ENCODE peak calls at places on chromosomes 11 and 22, in four cellular contexts. One of them, this sample, is unnamed.

GRCh38 chr11:87871071-87871470 is 304.2 kb downstream of the RAB38 start:
- DNase-seq in NB4: no peak
- DNase-seq in uterus: no peak
- DNase-seq in kidney epithelial cell: no peak
- DNase-seq in this sample: no peak

GRCh38 chr22:31210830-31211503 is 1.1 kb upstream of the LIMK2 start:
- DNase-seq in NB4: no peak
- DNase-seq in uterus: no peak
- DNase-seq in kidney epithelial cell: no peak
- DNase-seq in this sample: peak; percentile 23

GRCh38 chr11:35079581-35079980 is 59.4 kb upstream of the CD44 start:
- DNase-seq in NB4: no peak
- DNase-seq in uterus: no peak
- DNase-seq in kidney epithelial cell: no peak
- DNase-seq in this sample: no peak

GRCh38 chr11:44777537-44778199 is 50.9 kb downstream of the TSPAN18 start:
- DNase-seq in NB4: no peak
- DNase-seq in uterus: no peak
- DNase-seq in kidney epithelial cell: no peak
- DNase-seq in this sample: no peak

GRCh38 chr11:126337121-126337471 is 18.4 kb upstream of the ST3GAL4 start:
- DNase-seq in NB4: peak; percentile 64
- DNase-seq in uterus: no peak
- DNase-seq in kidney epithelial cell: no peak
- DNase-seq in this sample: no peak

GRCh38 chr11:34891611-34892010 is 24.6 kb downstream of the APIP start:
- DNase-seq in NB4: no peak
- DNase-seq in uterus: no peak
- DNase-seq in kidney epithelial cell: no peak
- DNase-seq in this sample: no peak

GRCh38 chr11:3134218-3134621 is 30.9 kb downstream of the OSBPL5 start:
- DNase-seq in NB4: no peak
- DNase-seq in uterus: peak; percentile 15
- DNase-seq in kidney epithelial cell: no peak
- DNase-seq in this sample: no peak

GRCh38 chr11:115764172-115764571 is 260.0 kb upstream of the CADM1 start:
- DNase-seq in NB4: no peak
- DNase-seq in uterus: no peak
- DNase-seq in kidney epithelial cell: no peak
- DNase-seq in this sample: no peak

GRCh38 chr11:79708319-79708928 is 267.6 kb upstream of the TENM4 start:
- DNase-seq in NB4: peak; percentile 62
- DNase-seq in uterus: no peak
- DNase-seq in kidney epithelial cell: no peak
- DNase-seq in this sample: peak; percentile 43

GRCh38 chr11:20156280-20156875 is 3.9 kb downstream of the DBX1 start:
- DNase-seq in NB4: no peak
- DNase-seq in uterus: no peak
- DNase-seq in kidney epithelial cell: no peak
- DNase-seq in this sample: no peak

GRCh38 chr11:19615503-19615902 is 97.1 kb upstream of the NAV2 start:
- DNase-seq in NB4: no peak
- DNase-seq in uterus: no peak
- DNase-seq in kidney epithelial cell: no peak
- DNase-seq in this sample: no peak

GRCh38 chr11:61482513-61482912 is 26.0 kb upstream of the LRRC10B start:
- DNase-seq in NB4: peak; percentile 52
- DNase-seq in uterus: no peak
- DNase-seq in kidney epithelial cell: no peak
- DNase-seq in this sample: peak; percentile 29

GRCh38 chr22:46911341-46911740 is 148.9 kb downstream of the TBC1D22A start:
- DNase-seq in NB4: no peak
- DNase-seq in uterus: no peak
- DNase-seq in kidney epithelial cell: no peak
- DNase-seq in this sample: no peak

GRCh38 chr11:4065086-4065485 is 29.5 kb upstream of the RRM1 start:
- DNase-seq in NB4: no peak
- DNase-seq in uterus: no peak
- DNase-seq in kidney epithelial cell: no peak
- DNase-seq in this sample: no peak

GRCh38 chr11:73233704-73234402 is 15.8 kb downstream of the P2RY2 start:
- DNase-seq in NB4: no peak
- DNase-seq in uterus: peak; percentile 1
- DNase-seq in kidney epithelial cell: no peak
- DNase-seq in this sample: no peak

GRCh38 chr11:120929664-120930154 is 94.2 kb upstream of the TBCEL start:
- DNase-seq in NB4: peak; percentile 76
- DNase-seq in uterus: no peak
- DNase-seq in kidney epithelial cell: no peak
- DNase-seq in this sample: peak; percentile 85

GRCh38 chr22:35400335-35400680 is 368 bp downstream of the MCM5 start:
- DNase-seq in NB4: no peak
- DNase-seq in uterus: no peak
- DNase-seq in kidney epithelial cell: no peak
- DNase-seq in this sample: peak; percentile 33

GRCh38 chr11:94768602-94769511 is 701 bp downstream of the AMOTL1 start:
- DNase-seq in NB4: peak; percentile 38
- DNase-seq in uterus: peak; percentile 53
- DNase-seq in kidney epithelial cell: no peak
- DNase-seq in this sample: no peak

GRCh38 chr11:1435820-1436467 is 46.2 kb downstream of the BRSK2 start:
- DNase-seq in NB4: no peak
- DNase-seq in uterus: no peak
- DNase-seq in kidney epithelial cell: no peak
- DNase-seq in this sample: peak; percentile 33

GRCh38 chr11:9568854-9569587 is 4.4 kb upstream of the WEE1 start:
- DNase-seq in NB4: peak; percentile 24
- DNase-seq in uterus: peak; percentile 59
- DNase-seq in kidney epithelial cell: peak; percentile 92
- DNase-seq in this sample: peak; percentile 55

GRCh38 chr11:44955019-44955738 is 4.5 kb upstream of the TP53I11 start:
- DNase-seq in NB4: peak; percentile 97
- DNase-seq in uterus: peak; percentile 60
- DNase-seq in kidney epithelial cell: peak; percentile 67
- DNase-seq in this sample: no peak

GRCh38 chr11:72534859-72535547 is 100.7 kb upstream of the CLPB start:
- DNase-seq in NB4: no peak
- DNase-seq in uterus: no peak
- DNase-seq in kidney epithelial cell: no peak
- DNase-seq in this sample: no peak

GRCh38 chr22:23180301-23180892 is at the start of gene BCR:
- DNase-seq in NB4: peak; percentile 79
- DNase-seq in uterus: peak; percentile 63
- DNase-seq in kidney epithelial cell: no peak
- DNase-seq in this sample: peak; percentile 77

GRCh38 chr11:119671561-119672015 is 57.4 kb downstream of the NECTIN1 start:
- DNase-seq in NB4: no peak
- DNase-seq in uterus: peak; percentile 39
- DNase-seq in kidney epithelial cell: no peak
- DNase-seq in this sample: no peak

GRCh38 chr11:45794169-45794568 is 10.8 kb upstream of the SLC35C1 start:
- DNase-seq in NB4: no peak
- DNase-seq in uterus: no peak
- DNase-seq in kidney epithelial cell: no peak
- DNase-seq in this sample: no peak

GRCh38 chr11:121035823-121036222 is 11.9 kb downstream of the TBCEL start:
- DNase-seq in NB4: no peak
- DNase-seq in uterus: no peak
- DNase-seq in kidney epithelial cell: no peak
- DNase-seq in this sample: peak; percentile 56

GRCh38 chr11:44007746-44008501 is 39.9 kb upstream of the ACCSL start:
- DNase-seq in NB4: no peak
- DNase-seq in uterus: no peak
- DNase-seq in kidney epithelial cell: no peak
- DNase-seq in this sample: no peak

GRCh38 chr11:113193894-113194293 is 120.5 kb upstream of the TTC12 start:
- DNase-seq in NB4: no peak
- DNase-seq in uterus: peak; percentile 91
- DNase-seq in kidney epithelial cell: no peak
- DNase-seq in this sample: peak; percentile 3

GRCh38 chr22:43014062-43014875 is 680 bp downstream of the PACSIN2 start:
- DNase-seq in NB4: peak; percentile 67
- DNase-seq in uterus: peak; percentile 44
- DNase-seq in kidney epithelial cell: no peak
- DNase-seq in this sample: peak; percentile 58

GRCh38 chr11:120645639-120646038 is 134.1 kb downstream of the GRIK4 start:
- DNase-seq in NB4: no peak
- DNase-seq in uterus: no peak
- DNase-seq in kidney epithelial cell: peak; percentile 28
- DNase-seq in this sample: no peak

GRCh38 chr11:108170191-108170590 is 48.8 kb downstream of the ACAT1 start:
- DNase-seq in NB4: no peak
- DNase-seq in uterus: no peak
- DNase-seq in kidney epithelial cell: no peak
- DNase-seq in this sample: peak; percentile 9
- H3K4me3 ChIP-seq in NB4: no peak overlapping the region
- H3K4me3 ChIP-seq in uterus: no peak overlapping the region
- H3K4me3 ChIP-seq in kidney epithelial cell: no peak overlapping the region
- H3K4me3 ChIP-seq in this sample: no peak overlapping the region

GRCh38 chr11:57638811-57639320 is 10.8 kb downstream of the YPEL4 start:
- DNase-seq in NB4: no peak
- DNase-seq in uterus: no peak
- DNase-seq in kidney epithelial cell: no peak
- DNase-seq in this sample: no peak

GRCh38 chr11:57641426-57641825 is 8.3 kb downstream of the YPEL4 start:
- DNase-seq in NB4: peak; percentile 82
- DNase-seq in uterus: no peak
- DNase-seq in kidney epithelial cell: no peak
- DNase-seq in this sample: peak; percentile 67

GRCh38 chr11:57640068-57640800 is 9.5 kb downstream of the YPEL4 start:
- DNase-seq in NB4: no peak
- DNase-seq in uterus: no peak
- DNase-seq in kidney epithelial cell: no peak
- DNase-seq in this sample: no peak

GRCh38 chr11:57639321-57640067 is 10.2 kb downstream of the YPEL4 start:
- DNase-seq in NB4: peak; percentile 91
- DNase-seq in uterus: peak; percentile 29
- DNase-seq in kidney epithelial cell: no peak
- DNase-seq in this sample: no peak

GRCh38 chr11:57641011-57641410 is 8.7 kb downstream of the YPEL4 start:
- DNase-seq in NB4: peak; percentile 31
- DNase-seq in uterus: no peak
- DNase-seq in kidney epithelial cell: no peak
- DNase-seq in this sample: no peak
- TF ChIP-seq CTCF in NB4: peak; percentile 2
- TF ChIP-seq CTCF in uterus: no peak
- TF ChIP-seq CTCF in kidney epithelial cell: peak; percentile 45
- TF ChIP-seq CTCF in this sample: peak; percentile 19

GRCh38 chr11:111513240-111513605 is 1.0 kb upstream of the BTG4 start:
- DNase-seq in NB4: no peak
- DNase-seq in uterus: no peak
- DNase-seq in kidney epithelial cell: no peak
- DNase-seq in this sample: no peak
- H3K4me3 ChIP-seq in NB4: no peak overlapping the region
- H3K4me3 ChIP-seq in uterus: no peak overlapping the region
- H3K4me3 ChIP-seq in kidney epithelial cell: peak overlapping the region; percentile 59
- H3K4me3 ChIP-seq in this sample: no peak overlapping the region

DNA sequence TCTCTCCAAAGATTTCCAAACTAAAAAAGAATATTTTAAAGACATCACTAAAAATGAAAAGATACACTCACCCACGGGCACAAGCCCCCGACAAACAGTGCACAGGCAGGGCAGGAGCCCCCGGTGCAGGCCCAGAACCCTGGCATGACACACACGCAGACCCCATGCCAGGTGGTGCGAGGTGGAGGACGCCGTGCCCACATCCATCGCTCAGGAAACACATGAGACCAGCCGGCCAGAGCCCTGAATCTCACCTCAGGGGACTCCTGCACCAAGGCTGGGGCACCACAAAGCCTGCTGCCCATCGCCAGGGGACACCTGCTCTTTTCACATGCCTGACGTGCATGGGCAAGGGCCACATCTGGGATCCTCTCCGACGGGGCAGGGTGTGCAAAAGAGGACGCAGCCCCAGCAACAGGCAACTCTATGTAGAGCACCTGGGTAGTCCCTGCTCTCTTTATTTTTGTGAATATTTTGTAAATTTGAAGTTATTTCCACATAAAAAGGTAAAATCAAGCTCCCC is 13.4 kb downstream of the BRD1 start:
- DNase-seq in NB4: no peak
- DNase-seq in uterus: no peak
- DNase-seq in kidney epithelial cell: no peak
- DNase-seq in this sample: no peak
- TF ChIP-seq CTCF in NB4: no peak
- TF ChIP-seq CTCF in uterus: no peak
- TF ChIP-seq CTCF in kidney epithelial cell: no peak
- TF ChIP-seq CTCF in this sample: no peak

DNA sequence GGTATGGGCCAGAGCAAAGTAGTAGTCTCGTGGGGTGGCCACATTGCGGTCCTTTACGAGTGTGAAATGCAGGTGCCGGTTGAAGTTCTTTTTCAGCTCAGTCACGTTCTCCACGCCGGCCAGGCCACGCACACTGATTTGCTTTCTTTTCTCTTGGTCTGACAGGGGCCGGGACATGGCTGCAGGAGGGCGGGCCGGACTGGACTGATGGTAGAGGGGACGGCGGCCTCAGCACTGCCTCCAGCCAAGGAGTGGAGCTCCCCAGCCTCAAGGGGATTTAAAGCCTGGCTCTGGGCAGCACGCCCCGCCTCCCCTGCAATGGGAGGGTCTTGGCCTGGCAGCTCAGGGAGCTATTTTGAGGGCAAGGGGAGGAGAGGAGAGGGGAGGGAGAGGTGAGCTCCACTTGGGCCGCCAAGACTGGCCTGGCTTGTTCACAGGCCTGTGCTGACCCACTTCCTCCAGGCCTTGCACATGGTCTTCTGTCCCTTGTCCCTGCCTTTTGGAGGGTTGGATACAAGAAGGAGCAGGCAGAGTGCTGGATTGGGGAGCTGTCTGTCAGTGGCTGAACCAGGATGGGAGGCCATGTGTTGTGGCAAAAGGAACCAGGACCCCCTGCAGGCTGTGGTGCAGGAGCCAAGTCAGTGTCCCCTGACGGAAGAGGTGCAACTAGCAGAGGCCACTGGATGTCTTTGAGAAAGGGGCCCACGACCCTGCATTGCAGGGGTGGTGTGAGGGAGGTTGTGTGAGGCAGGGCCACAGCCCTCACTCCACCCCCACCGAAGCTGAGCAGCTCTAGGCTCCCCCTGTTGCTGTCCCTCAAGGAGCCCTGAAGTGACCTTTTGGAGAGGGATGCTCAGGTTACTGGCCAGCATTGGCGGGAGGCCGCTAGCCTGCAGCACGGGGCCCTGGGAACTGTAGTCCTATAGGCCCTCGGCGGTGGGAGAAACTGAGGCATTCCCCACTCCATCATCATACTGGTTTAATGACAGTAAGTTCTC is at the start of gene PYGM:
- DNase-seq in NB4: peak; percentile 73
- DNase-seq in uterus: peak; percentile 90
- DNase-seq in kidney epithelial cell: no peak
- DNase-seq in this sample: no peak
- H3K4me3 ChIP-seq in NB4: no peak within 1 kb of the TSS
- H3K4me3 ChIP-seq in uterus: peak within 1 kb of the TSS; percentile 3
- H3K4me3 ChIP-seq in kidney epithelial cell: no peak within 1 kb of the TSS
- H3K4me3 ChIP-seq in this sample: no peak within 1 kb of the TSS

GRCh38 chr11:109275931-109276330 is 146.1 kb upstream of the C11orf87 start:
- DNase-seq in NB4: no peak
- DNase-seq in uterus: no peak
- DNase-seq in kidney epithelial cell: no peak
- DNase-seq in this sample: no peak
- TF ChIP-seq CTCF in NB4: no peak
- TF ChIP-seq CTCF in uterus: no peak
- TF ChIP-seq CTCF in kidney epithelial cell: no peak
- TF ChIP-seq CTCF in this sample: no peak